ENCODE peak calls at places on chromosomes 16 and 17, in ten cellular contexts. One of them, this sample, is unnamed.
A peak's percentile ranks its signal among the peaks of the same experiment; 100 is the strongest.

GRCh38 chr17:48604770-48605329 is at the start of gene HOXB6:
- DNase-seq in A549: peak; percentile 67
- DNase-seq in tibial artery: no peak
- DNase-seq in CD4-positive, alpha-beta T cell: no peak
- DNase-seq in left ventricle myocardium inferior: no peak
- DNase-seq in cardiac muscle cell: no peak
- DNase-seq in astrocyte: no peak
- DNase-seq in GM23338: no peak
- DNase-seq in adrenal gland: no peak
- DNase-seq in PC-3: peak; percentile 79
- DNase-seq in this sample: no peak

GRCh38 chr17:55056530-55056929 is 88.0 kb downstream of the STXBP4 start:
- DNase-seq in A549: no peak
- DNase-seq in tibial artery: no peak
- DNase-seq in CD4-positive, alpha-beta T cell: no peak
- DNase-seq in left ventricle myocardium inferior: no peak
- DNase-seq in cardiac muscle cell: no peak
- DNase-seq in astrocyte: peak; percentile 29
- DNase-seq in GM23338: peak; percentile 15
- DNase-seq in adrenal gland: no peak
- DNase-seq in PC-3: peak; percentile 91
- DNase-seq in this sample: no peak

GRCh38 chr17:80029235-80029974 is 6.3 kb downstream of the TBC1D16 start:
- DNase-seq in A549: no peak
- DNase-seq in tibial artery: peak; percentile 95
- DNase-seq in CD4-positive, alpha-beta T cell: no peak
- DNase-seq in left ventricle myocardium inferior: peak; percentile 87
- DNase-seq in cardiac muscle cell: no peak
- DNase-seq in astrocyte: peak; percentile 64
- DNase-seq in GM23338: no peak
- DNase-seq in adrenal gland: no peak
- DNase-seq in PC-3: peak; percentile 96
- DNase-seq in this sample: no peak

GRCh38 chr17:75927286-75927922 is 13.4 kb downstream of the FBF1 start:
- DNase-seq in A549: peak; percentile 80
- DNase-seq in tibial artery: no peak
- DNase-seq in CD4-positive, alpha-beta T cell: no peak
- DNase-seq in left ventricle myocardium inferior: no peak
- DNase-seq in cardiac muscle cell: peak; percentile 57
- DNase-seq in astrocyte: no peak
- DNase-seq in GM23338: peak; percentile 80
- DNase-seq in adrenal gland: no peak
- DNase-seq in PC-3: no peak
- DNase-seq in this sample: peak; percentile 10

GRCh38 chr17:73566905-73567782 is 77.1 kb downstream of the SDK2 start:
- DNase-seq in A549: no peak
- DNase-seq in tibial artery: no peak
- DNase-seq in CD4-positive, alpha-beta T cell: no peak
- DNase-seq in left ventricle myocardium inferior: no peak
- DNase-seq in cardiac muscle cell: no peak
- DNase-seq in astrocyte: no peak
- DNase-seq in GM23338: peak; percentile 94
- DNase-seq in adrenal gland: no peak
- DNase-seq in PC-3: no peak
- DNase-seq in this sample: no peak

GRCh38 chr16:30746638-30747160 is 1.5 kb upstream of the PHKG2 start:
- DNase-seq in A549: no peak
- DNase-seq in tibial artery: no peak
- DNase-seq in CD4-positive, alpha-beta T cell: no peak
- DNase-seq in left ventricle myocardium inferior: no peak
- DNase-seq in cardiac muscle cell: no peak
- DNase-seq in astrocyte: no peak
- DNase-seq in GM23338: no peak
- DNase-seq in adrenal gland: no peak
- DNase-seq in PC-3: no peak
- DNase-seq in this sample: no peak

GRCh38 chr16:75017670-75018525 is 19.1 kb downstream of the ZNRF1 start:
- DNase-seq in A549: no peak
- DNase-seq in tibial artery: no peak
- DNase-seq in CD4-positive, alpha-beta T cell: no peak
- DNase-seq in left ventricle myocardium inferior: no peak
- DNase-seq in cardiac muscle cell: no peak
- DNase-seq in astrocyte: no peak
- DNase-seq in GM23338: no peak
- DNase-seq in adrenal gland: no peak
- DNase-seq in PC-3: no peak
- DNase-seq in this sample: no peak

GRCh38 chr17:73650147-73650546 is 5.9 kb upstream of the SDK2 start:
- DNase-seq in A549: no peak
- DNase-seq in tibial artery: no peak
- DNase-seq in CD4-positive, alpha-beta T cell: no peak
- DNase-seq in left ventricle myocardium inferior: no peak
- DNase-seq in cardiac muscle cell: peak; percentile 56
- DNase-seq in astrocyte: no peak
- DNase-seq in GM23338: peak; percentile 71
- DNase-seq in adrenal gland: no peak
- DNase-seq in PC-3: peak; percentile 34
- DNase-seq in this sample: no peak

GRCh38 chr16:12095275-12096161 is 119.0 kb downstream of the SNX29 start:
- DNase-seq in A549: peak; percentile 50
- DNase-seq in tibial artery: peak; percentile 75
- DNase-seq in CD4-positive, alpha-beta T cell: peak; percentile 58
- DNase-seq in left ventricle myocardium inferior: peak; percentile 70
- DNase-seq in cardiac muscle cell: peak; percentile 80
- DNase-seq in astrocyte: peak; percentile 47
- DNase-seq in GM23338: peak; percentile 83
- DNase-seq in adrenal gland: peak; percentile 62
- DNase-seq in PC-3: peak; percentile 58
- DNase-seq in this sample: peak; percentile 45

GRCh38 chr16:48495303-48495702 is 110.1 kb upstream of the SIAH1 start:
- DNase-seq in A549: no peak
- DNase-seq in tibial artery: no peak
- DNase-seq in CD4-positive, alpha-beta T cell: no peak
- DNase-seq in left ventricle myocardium inferior: no peak
- DNase-seq in cardiac muscle cell: no peak
- DNase-seq in astrocyte: no peak
- DNase-seq in GM23338: no peak
- DNase-seq in adrenal gland: no peak
- DNase-seq in PC-3: no peak
- DNase-seq in this sample: no peak

GRCh38 chr17:46827274-46827673 is 8.8 kb upstream of the WNT3 start:
- DNase-seq in A549: no peak
- DNase-seq in tibial artery: no peak
- DNase-seq in CD4-positive, alpha-beta T cell: no peak
- DNase-seq in left ventricle myocardium inferior: no peak
- DNase-seq in cardiac muscle cell: no peak
- DNase-seq in astrocyte: no peak
- DNase-seq in GM23338: no peak
- DNase-seq in adrenal gland: no peak
- DNase-seq in PC-3: no peak
- DNase-seq in this sample: no peak

GRCh38 chr17:76812968-76813367 is 55.2 kb upstream of the MGAT5B start:
- DNase-seq in A549: no peak
- DNase-seq in tibial artery: no peak
- DNase-seq in CD4-positive, alpha-beta T cell: no peak
- DNase-seq in left ventricle myocardium inferior: no peak
- DNase-seq in cardiac muscle cell: no peak
- DNase-seq in astrocyte: no peak
- DNase-seq in GM23338: no peak
- DNase-seq in adrenal gland: no peak
- DNase-seq in PC-3: no peak
- DNase-seq in this sample: no peak

GRCh38 chr16:17831330-17831729 is 360.6 kb upstream of the XYLT1 start:
- DNase-seq in A549: no peak
- DNase-seq in tibial artery: no peak
- DNase-seq in CD4-positive, alpha-beta T cell: no peak
- DNase-seq in left ventricle myocardium inferior: no peak
- DNase-seq in cardiac muscle cell: no peak
- DNase-seq in astrocyte: no peak
- DNase-seq in GM23338: peak; percentile 52
- DNase-seq in adrenal gland: no peak
- DNase-seq in PC-3: no peak
- DNase-seq in this sample: no peak
- TF ChIP-seq CTCF in A549: no peak
- TF ChIP-seq CTCF in tibial artery: no peak
- TF ChIP-seq CTCF in CD4-positive, alpha-beta T cell: no peak
- TF ChIP-seq CTCF in left ventricle myocardium inferior: no peak
- TF ChIP-seq CTCF in cardiac muscle cell: no peak
- TF ChIP-seq CTCF in astrocyte: no peak
- TF ChIP-seq CTCF in GM23338: peak; percentile 61
- TF ChIP-seq CTCF in adrenal gland: no peak
- TF ChIP-seq CTCF in PC-3: no peak
- TF ChIP-seq CTCF in this sample: no peak

GRCh38 chr17:10428781-10429180 is 7.0 kb upstream of the MYH8 start:
- DNase-seq in A549: no peak
- DNase-seq in tibial artery: no peak
- DNase-seq in CD4-positive, alpha-beta T cell: no peak
- DNase-seq in left ventricle myocardium inferior: no peak
- DNase-seq in cardiac muscle cell: no peak
- DNase-seq in astrocyte: no peak
- DNase-seq in GM23338: no peak
- DNase-seq in adrenal gland: no peak
- DNase-seq in PC-3: no peak
- DNase-seq in this sample: no peak
- H3K27ac ChIP-seq in A549: no peak overlapping the region
- H3K27ac ChIP-seq in tibial artery: no peak overlapping the region
- H3K27ac ChIP-seq in CD4-positive, alpha-beta T cell: no peak overlapping the region
- H3K27ac ChIP-seq in left ventricle myocardium inferior: no peak overlapping the region
- H3K27ac ChIP-seq in cardiac muscle cell: no peak overlapping the region
- H3K27ac ChIP-seq in astrocyte: no peak overlapping the region
- H3K27ac ChIP-seq in GM23338: no peak overlapping the region
- H3K27ac ChIP-seq in adrenal gland: no peak overlapping the region
- H3K27ac ChIP-seq in PC-3: no peak overlapping the region
- H3K27ac ChIP-seq in this sample: no peak overlapping the region

DNA sequence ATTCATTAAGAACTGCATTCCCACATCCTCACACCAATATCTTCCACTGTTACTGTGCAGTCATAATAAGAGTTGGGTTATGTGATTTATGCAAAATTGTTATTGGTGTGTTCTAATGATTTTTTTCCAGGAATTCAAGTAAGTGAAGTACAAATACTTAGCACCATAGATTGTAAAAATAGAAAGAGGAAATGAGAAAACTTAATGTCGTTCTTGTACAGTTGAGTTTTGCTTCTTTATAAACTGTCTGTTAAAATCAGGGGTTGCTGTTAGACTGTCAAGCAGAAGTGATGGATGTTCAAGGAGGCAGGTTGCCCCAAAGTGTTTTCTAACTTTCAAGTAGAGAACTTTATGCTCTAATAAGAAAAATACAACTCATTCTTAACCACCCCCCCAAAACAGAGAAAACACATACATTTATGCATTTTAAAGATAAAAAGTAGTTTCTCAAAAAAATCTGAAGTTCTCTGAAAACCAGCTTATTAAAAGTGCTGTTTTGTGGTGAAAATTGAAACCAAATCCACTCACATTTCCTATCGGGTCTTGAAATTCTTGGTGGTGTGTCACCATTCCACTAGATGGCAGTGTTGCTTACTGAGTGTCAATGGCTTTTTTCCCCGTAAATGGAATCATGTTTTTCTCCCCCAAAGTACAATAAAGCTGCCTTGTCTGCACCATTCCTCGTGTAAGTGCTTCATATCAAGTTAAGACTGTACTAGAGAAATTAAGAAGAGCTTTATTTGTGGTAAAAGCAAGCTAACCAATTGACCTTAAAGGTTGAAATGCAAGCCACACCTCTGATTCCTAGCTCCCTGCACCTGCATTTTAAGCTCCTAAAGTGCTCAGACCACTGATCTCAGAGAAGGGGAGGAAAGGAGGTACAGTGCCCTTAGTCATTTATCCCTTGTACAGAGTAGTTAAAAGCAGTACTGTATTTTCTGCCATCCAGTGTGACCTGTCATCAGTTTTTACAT is 4.7 kb upstream of the IGSF6 start:
- DNase-seq in A549: peak; percentile 74
- DNase-seq in tibial artery: no peak
- DNase-seq in CD4-positive, alpha-beta T cell: no peak
- DNase-seq in left ventricle myocardium inferior: no peak
- DNase-seq in cardiac muscle cell: peak; percentile 45
- DNase-seq in astrocyte: peak; percentile 23
- DNase-seq in GM23338: peak; percentile 81
- DNase-seq in adrenal gland: peak; percentile 41
- DNase-seq in PC-3: peak; percentile 58
- DNase-seq in this sample: peak; percentile 69
- TF ChIP-seq CTCF in A549: peak; percentile 95
- TF ChIP-seq CTCF in tibial artery: peak; percentile 59
- TF ChIP-seq CTCF in CD4-positive, alpha-beta T cell: peak; percentile 91
- TF ChIP-seq CTCF in left ventricle myocardium inferior: peak; percentile 89
- TF ChIP-seq CTCF in cardiac muscle cell: peak; percentile 86
- TF ChIP-seq CTCF in astrocyte: peak; percentile 96
- TF ChIP-seq CTCF in GM23338: peak; percentile 87
- TF ChIP-seq CTCF in adrenal gland: peak; percentile 73
- TF ChIP-seq CTCF in PC-3: peak; percentile 85
- TF ChIP-seq CTCF in this sample: peak; percentile 82

GRCh38 chr17:78903101-78903779 is at the start of gene CEP295NL:
- DNase-seq in A549: peak; percentile 66
- DNase-seq in tibial artery: no peak
- DNase-seq in CD4-positive, alpha-beta T cell: no peak
- DNase-seq in left ventricle myocardium inferior: no peak
- DNase-seq in cardiac muscle cell: peak; percentile 48
- DNase-seq in astrocyte: no peak
- DNase-seq in GM23338: peak; percentile 59
- DNase-seq in adrenal gland: peak; percentile 77
- DNase-seq in PC-3: no peak
- DNase-seq in this sample: no peak

GRCh38 chr17:78908426-78908825 is 5.4 kb upstream of the CEP295NL start:
- DNase-seq in A549: no peak
- DNase-seq in tibial artery: no peak
- DNase-seq in CD4-positive, alpha-beta T cell: no peak
- DNase-seq in left ventricle myocardium inferior: no peak
- DNase-seq in cardiac muscle cell: no peak
- DNase-seq in astrocyte: no peak
- DNase-seq in GM23338: no peak
- DNase-seq in adrenal gland: no peak
- DNase-seq in PC-3: no peak
- DNase-seq in this sample: no peak

GRCh38 chr17:78901806-78902205 is 1.2 kb downstream of the CEP295NL start:
- DNase-seq in A549: no peak
- DNase-seq in tibial artery: no peak
- DNase-seq in CD4-positive, alpha-beta T cell: no peak
- DNase-seq in left ventricle myocardium inferior: no peak
- DNase-seq in cardiac muscle cell: no peak
- DNase-seq in astrocyte: no peak
- DNase-seq in GM23338: no peak
- DNase-seq in adrenal gland: no peak
- DNase-seq in PC-3: no peak
- DNase-seq in this sample: no peak

GRCh38 chr17:78904371-78904770 is 1.4 kb upstream of the CEP295NL start:
- DNase-seq in A549: no peak
- DNase-seq in tibial artery: no peak
- DNase-seq in CD4-positive, alpha-beta T cell: no peak
- DNase-seq in left ventricle myocardium inferior: no peak
- DNase-seq in cardiac muscle cell: no peak
- DNase-seq in astrocyte: no peak
- DNase-seq in GM23338: no peak
- DNase-seq in adrenal gland: no peak
- DNase-seq in PC-3: no peak
- DNase-seq in this sample: no peak

DNA sequence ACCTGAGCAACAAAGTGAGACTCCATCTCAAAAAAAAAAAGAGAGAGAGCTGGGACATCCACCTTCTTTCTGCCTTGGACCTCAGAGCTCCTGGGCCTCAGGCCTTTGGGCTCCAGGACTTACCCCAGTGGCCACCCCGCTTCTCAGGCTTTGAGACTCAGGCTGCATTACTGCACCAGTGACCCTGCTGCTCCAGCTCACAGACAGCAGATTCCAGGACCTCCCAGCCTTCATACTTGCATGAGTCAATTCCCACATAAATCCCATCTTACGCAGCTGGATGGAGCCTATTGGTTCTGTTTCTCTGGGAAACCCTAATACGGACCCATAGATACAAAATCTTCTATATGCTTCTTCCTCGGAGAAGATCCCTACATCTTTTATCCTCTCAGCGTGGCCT is 2.1 kb upstream of the CEP295NL start:
- DNase-seq in A549: no peak
- DNase-seq in tibial artery: no peak
- DNase-seq in CD4-positive, alpha-beta T cell: no peak
- DNase-seq in left ventricle myocardium inferior: no peak
- DNase-seq in cardiac muscle cell: no peak
- DNase-seq in astrocyte: no peak
- DNase-seq in GM23338: no peak
- DNase-seq in adrenal gland: no peak
- DNase-seq in PC-3: no peak
- DNase-seq in this sample: no peak
- H3K27ac ChIP-seq in A549: no peak overlapping the region
- H3K27ac ChIP-seq in tibial artery: no peak overlapping the region
- H3K27ac ChIP-seq in CD4-positive, alpha-beta T cell: no peak overlapping the region
- H3K27ac ChIP-seq in left ventricle myocardium inferior: no peak overlapping the region
- H3K27ac ChIP-seq in cardiac muscle cell: no peak overlapping the region
- H3K27ac ChIP-seq in astrocyte: no peak overlapping the region
- H3K27ac ChIP-seq in GM23338: no peak overlapping the region
- H3K27ac ChIP-seq in adrenal gland: no peak overlapping the region
- H3K27ac ChIP-seq in PC-3: no peak overlapping the region
- H3K27ac ChIP-seq in this sample: peak overlapping the region; percentile 33

This sample was measured in RWPE1.